ENCODE peak calls at places on chromosome 21, in six cellular contexts. One of them, this sample, is unnamed.

GRCh38 chr21:33234618-33235520 is 5.1 kb downstream of the IFNAR2 start:
- DNase-seq in HFF-Myc: no peak
- DNase-seq in lower leg skin: no peak
- DNase-seq in PC-3: no peak
- DNase-seq in tibial artery: no peak
- DNase-seq in astrocyte of the cerebellum: no peak
- DNase-seq in this sample: no peak

GRCh38 chr21:35658242-35658641 is 402.1 kb downstream of the SETD4 start:
- DNase-seq in PC-3: peak
- DNase-seq in lower leg skin: no peak
- DNase-seq in astrocyte of the cerebellum: peak
- DNase-seq in tibial artery: no peak
- DNase-seq in HFF-Myc: peak
- DNase-seq in this sample: peak

GRCh38 chr21:16708431-16708830 is 804.4 kb upstream of the CXADR start:
- DNase-seq in astrocyte of the cerebellum: peak
- DNase-seq in HFF-Myc: peak
- DNase-seq in lower leg skin: no peak
- DNase-seq in PC-3: no peak
- DNase-seq in tibial artery: no peak
- DNase-seq in this sample: peak

GRCh38 chr21:26945916-26946315 is 21.0 kb downstream of the ADAMTS5 start:
- DNase-seq in PC-3: no peak
- DNase-seq in HFF-Myc: no peak
- DNase-seq in tibial artery: peak
- DNase-seq in astrocyte of the cerebellum: no peak
- DNase-seq in lower leg skin: no peak
- DNase-seq in this sample: no peak

GRCh38 chr21:45768741-45769049 is 125.2 kb downstream of the PCBP3 start:
- DNase-seq in tibial artery: peak
- DNase-seq in lower leg skin: no peak
- DNase-seq in astrocyte of the cerebellum: no peak
- DNase-seq in PC-3: peak
- DNase-seq in HFF-Myc: no peak
- DNase-seq in this sample: no peak

GRCh38 chr21:37939251-37939650 is 23.0 kb upstream of the KCNJ6 start:
- DNase-seq in astrocyte of the cerebellum: no peak
- DNase-seq in PC-3: peak
- DNase-seq in lower leg skin: no peak
- DNase-seq in HFF-Myc: no peak
- DNase-seq in tibial artery: no peak
- DNase-seq in this sample: no peak

GRCh38 chr21:43209575-43210453 is 41.0 kb downstream of the CRYAA start:
- DNase-seq in astrocyte of the cerebellum: peak
- DNase-seq in tibial artery: peak
- DNase-seq in PC-3: peak
- DNase-seq in lower leg skin: peak
- DNase-seq in HFF-Myc: no peak
- DNase-seq in this sample: peak

GRCh38 chr21:17527240-17527639 is 14.4 kb downstream of the CXADR start:
- DNase-seq in tibial artery: no peak
- DNase-seq in HFF-Myc: no peak
- DNase-seq in astrocyte of the cerebellum: no peak
- DNase-seq in PC-3: peak
- DNase-seq in lower leg skin: no peak
- DNase-seq in this sample: no peak

GRCh38 chr21:17513214-17514123 is 626 bp downstream of the CXADR start:
- DNase-seq in tibial artery: no peak
- DNase-seq in lower leg skin: no peak
- DNase-seq in PC-3: peak
- DNase-seq in HFF-Myc: no peak
- DNase-seq in astrocyte of the cerebellum: no peak
- DNase-seq in this sample: no peak

GRCh38 chr21:38956791-38957571 is 151.3 kb downstream of the ETS2 start:
- DNase-seq in HFF-Myc: no peak
- DNase-seq in PC-3: no peak
- DNase-seq in lower leg skin: no peak
- DNase-seq in tibial artery: no peak
- DNase-seq in astrocyte of the cerebellum: no peak
- DNase-seq in this sample: no peak

GRCh38 chr21:38948981-38949380 is 143.3 kb downstream of the ETS2 start:
- DNase-seq in lower leg skin: no peak
- DNase-seq in PC-3: no peak
- DNase-seq in HFF-Myc: no peak
- DNase-seq in astrocyte of the cerebellum: no peak
- DNase-seq in tibial artery: no peak
- DNase-seq in this sample: no peak

GRCh38 chr21:29164330-29164942 is 34.0 kb downstream of the MAP3K7CL start:
- DNase-seq in lower leg skin: no peak
- DNase-seq in PC-3: peak
- DNase-seq in tibial artery: no peak
- DNase-seq in HFF-Myc: peak
- DNase-seq in astrocyte of the cerebellum: peak
- DNase-seq in this sample: peak

GRCh38 chr21:37045556-37045955 is 27.3 kb downstream of the PIGP start:
- DNase-seq in astrocyte of the cerebellum: no peak
- DNase-seq in PC-3: no peak
- DNase-seq in HFF-Myc: no peak
- DNase-seq in lower leg skin: no peak
- DNase-seq in tibial artery: no peak
- DNase-seq in this sample: no peak

GRCh38 chr21:7947422-7947821 is 2574.0 kb upstream of the TPTE start:
- DNase-seq in astrocyte of the cerebellum: no peak
- DNase-seq in tibial artery: no peak
- DNase-seq in HFF-Myc: no peak
- DNase-seq in lower leg skin: no peak
- DNase-seq in PC-3: no peak
- DNase-seq in this sample: no peak
- H3K4me3 ChIP-seq in astrocyte of the cerebellum: no peak
- H3K4me3 ChIP-seq in tibial artery: no peak
- H3K4me3 ChIP-seq in HFF-Myc: no peak
- H3K4me3 ChIP-seq in lower leg skin: no peak
- H3K4me3 ChIP-seq in PC-3: no peak
- H3K4me3 ChIP-seq in this sample: no peak

GRCh38 chr21:34509151-34509550 is 2.9 kb downstream of the KCNE1 start:
- DNase-seq in astrocyte of the cerebellum: no peak
- DNase-seq in HFF-Myc: no peak
- DNase-seq in PC-3: peak
- DNase-seq in lower leg skin: no peak
- DNase-seq in tibial artery: no peak
- DNase-seq in this sample: no peak
- TF ChIP-seq CTCF in astrocyte of the cerebellum: peak
- TF ChIP-seq CTCF in HFF-Myc: peak
- TF ChIP-seq CTCF in PC-3: peak
- TF ChIP-seq CTCF in lower leg skin: no peak
- TF ChIP-seq CTCF in tibial artery: no peak
- TF ChIP-seq CTCF in this sample: peak

GRCh38 chr21:14452842-14453241 is 69.9 kb upstream of the HSPA13 start:
- DNase-seq in astrocyte of the cerebellum: no peak
- DNase-seq in lower leg skin: no peak
- DNase-seq in PC-3: no peak
- DNase-seq in tibial artery: no peak
- DNase-seq in HFF-Myc: no peak
- DNase-seq in this sample: no peak

GRCh38 chr21:14453339-14453738 is 70.4 kb upstream of the HSPA13 start:
- DNase-seq in astrocyte of the cerebellum: no peak
- DNase-seq in lower leg skin: no peak
- DNase-seq in PC-3: no peak
- DNase-seq in tibial artery: no peak
- DNase-seq in HFF-Myc: no peak
- DNase-seq in this sample: no peak

GRCh38 chr21:14454642-14455009 is 71.7 kb upstream of the HSPA13 start:
- DNase-seq in HFF-Myc: no peak
- DNase-seq in PC-3: no peak
- DNase-seq in lower leg skin: no peak
- DNase-seq in tibial artery: no peak
- DNase-seq in astrocyte of the cerebellum: no peak
- DNase-seq in this sample: no peak

GRCh38 chr21:14452031-14452778 is 69.3 kb upstream of the HSPA13 start:
- DNase-seq in PC-3: no peak
- DNase-seq in lower leg skin: no peak
- DNase-seq in tibial artery: no peak
- DNase-seq in HFF-Myc: no peak
- DNase-seq in astrocyte of the cerebellum: no peak
- DNase-seq in this sample: no peak

DNA sequence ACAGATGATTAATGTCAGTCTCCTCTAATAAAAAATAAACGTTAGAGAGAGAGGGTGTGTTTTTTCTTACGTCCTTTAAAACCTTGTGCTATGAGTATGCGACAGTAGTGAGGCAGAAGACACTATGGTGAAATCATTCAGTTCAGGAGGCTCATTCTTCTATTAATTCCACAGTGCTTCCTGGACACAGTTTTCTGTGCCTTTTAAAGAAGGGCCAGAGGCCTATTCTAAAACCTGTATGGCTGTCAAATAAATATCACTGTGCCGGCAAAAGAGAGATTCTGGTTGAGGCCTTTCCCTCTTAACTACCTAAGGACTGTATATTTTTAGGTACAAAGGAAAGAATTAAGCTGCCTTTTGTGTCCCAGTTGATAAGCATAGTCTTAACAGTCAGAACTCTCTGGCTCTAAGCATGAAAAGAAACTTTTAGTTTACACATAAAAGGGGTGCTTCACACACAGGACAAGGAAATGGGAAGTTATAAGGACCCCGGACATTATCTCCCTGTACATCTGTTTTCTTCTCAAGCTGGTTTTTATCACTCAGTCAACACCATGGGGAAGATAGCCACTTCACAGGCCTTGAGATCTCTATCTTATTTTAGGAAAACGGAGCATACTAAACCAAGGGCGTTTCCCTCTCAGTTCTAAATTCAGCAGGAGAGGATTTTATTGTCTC is 71.2 kb upstream of the HSPA13 start:
- DNase-seq in tibial artery: no peak
- DNase-seq in HFF-Myc: no peak
- DNase-seq in astrocyte of the cerebellum: no peak
- DNase-seq in PC-3: no peak
- DNase-seq in lower leg skin: no peak
- DNase-seq in this sample: no peak
- H3K4me3 ChIP-seq in tibial artery: no peak
- H3K4me3 ChIP-seq in HFF-Myc: no peak
- H3K4me3 ChIP-seq in astrocyte of the cerebellum: no peak
- H3K4me3 ChIP-seq in PC-3: no peak
- H3K4me3 ChIP-seq in lower leg skin: no peak
- H3K4me3 ChIP-seq in this sample: no peak

GRCh38 chr21:42102946-42103345 is 31.8 kb downstream of the UMODL1 start:
- DNase-seq in astrocyte of the cerebellum: no peak
- DNase-seq in PC-3: no peak
- DNase-seq in lower leg skin: no peak
- DNase-seq in tibial artery: no peak
- DNase-seq in HFF-Myc: no peak
- DNase-seq in this sample: no peak

GRCh38 chr21:42102063-42102462 is 30.9 kb downstream of the UMODL1 start:
- DNase-seq in astrocyte of the cerebellum: peak
- DNase-seq in tibial artery: no peak
- DNase-seq in PC-3: peak
- DNase-seq in lower leg skin: no peak
- DNase-seq in HFF-Myc: no peak
- DNase-seq in this sample: no peak

GRCh38 chr21:42103843-42104242 is 32.7 kb downstream of the UMODL1 start:
- DNase-seq in tibial artery: no peak
- DNase-seq in PC-3: no peak
- DNase-seq in astrocyte of the cerebellum: no peak
- DNase-seq in HFF-Myc: no peak
- DNase-seq in lower leg skin: no peak
- DNase-seq in this sample: no peak

GRCh38 chr21:42101246-42101645 is 30.1 kb downstream of the UMODL1 start:
- DNase-seq in HFF-Myc: no peak
- DNase-seq in lower leg skin: no peak
- DNase-seq in tibial artery: no peak
- DNase-seq in PC-3: no peak
- DNase-seq in astrocyte of the cerebellum: no peak
- DNase-seq in this sample: no peak

GRCh38 chr21:42102516-42102915 is 31.4 kb downstream of the UMODL1 start:
- DNase-seq in lower leg skin: no peak
- DNase-seq in HFF-Myc: no peak
- DNase-seq in astrocyte of the cerebellum: no peak
- DNase-seq in PC-3: no peak
- DNase-seq in tibial artery: no peak
- DNase-seq in this sample: no peak
- TF ChIP-seq CTCF in lower leg skin: no peak
- TF ChIP-seq CTCF in HFF-Myc: no peak
- TF ChIP-seq CTCF in astrocyte of the cerebellum: no peak
- TF ChIP-seq CTCF in PC-3: no peak
- TF ChIP-seq CTCF in tibial artery: no peak
- TF ChIP-seq CTCF in this sample: no peak

This sample was measured in AG09309.